ENCODE peak calls at places on chromosomes 13 and 19, in six cellular contexts. D is substantia nigra; L is endothelial cell; E is NCI-H774; C is naive thymus-derived CD8-positive, alpha-beta T cell; Z is stimulated activated CD4-positive, alpha-beta T cell treated with anti-CD3 and anti-CD28 coated beads, Interleukin-4, amount 100 ng/mL, for 48 hours. S is an unnamed sample.

GRCh38 chr13:88189724-88190123 is 518.6 kb downstream of the SLITRK5 start:
- DNase-seq in D (no peak), L (no peak), E (no peak), C (no peak), Z (no peak), S (no peak)

GRCh38 chr13:40798380-40798779 is 9.0 kb downstream of the SLC25A15 start:
- DNase-seq in D (no peak), L (no peak), E (peak), C (no peak), Z (no peak), S (no peak)

GRCh38 chr19:17469371-17470203 is 737 bp upstream of the SLC27A1 start:
- DNase-seq in D (peak), L (peak), E (peak), C (peak), Z (peak), S (peak)

GRCh38 chr13:74562381-74562780 is 428.2 kb upstream of the KLF12 start:
- DNase-seq in D (no peak), L (no peak), E (no peak), C (no peak), Z (no peak), S (no peak)

GRCh38 chr13:46158983-46159382 is 23.0 kb downstream of the LCP1 start:
- DNase-seq in D (no peak), L (no peak), E (no peak), C (no peak), Z (no peak), S (no peak)

GRCh38 chr19:7871530-7872305 is 2.5 kb downstream of the PRR36 start:
- DNase-seq in D (peak), L (peak), E (peak), C (peak), Z (peak), S (peak)

GRCh38 chr13:31699650-31700049 is 39.7 kb upstream of the RXFP2 start:
- DNase-seq in D (no peak), L (peak), E (no peak), C (no peak), Z (no peak), S (no peak)

GRCh38 chr13:19864018-19864338 is 529 bp upstream of the ZMYM5 start:
- DNase-seq in D (peak), L (peak), E (peak), C (peak), Z (peak), S (peak)

GRCh38 chr13:42551611-42552010 is 22.3 kb upstream of the TNFSF11 start:
- DNase-seq in D (no peak), L (no peak), E (no peak), C (no peak), Z (no peak), S (no peak)

GRCh38 chr19:3176715-3177501 is 1.7 kb upstream of the S1PR4 start:
- DNase-seq in D (no peak), L (no peak), E (no peak), C (peak), Z (peak), S (peak)

GRCh38 chr13:21242236-21242635 is 65.8 kb downstream of the MRPL57 start:
- DNase-seq in D (no peak), L (peak), E (no peak), C (no peak), Z (no peak), S (no peak)

GRCh38 chr13:113801289-113801961 is 42.4 kb downstream of the TMEM255B start:
- DNase-seq in D (no peak), L (no peak), E (no peak), C (no peak), Z (no peak), S (peak)

GRCh38 chr13:105365831-105366230 is 1169.6 kb downstream of the EFNB2 start:
- DNase-seq in D (no peak), L (no peak), E (no peak), C (no peak), Z (no peak), S (no peak)

GRCh38 chr13:107770541-107770940 is 444.8 kb downstream of the LIG4 start:
- DNase-seq in D (no peak), L (no peak), E (no peak), C (no peak), Z (no peak), S (no peak)

GRCh38 chr19:35856546-35857149 is at the start of gene KIRREL2:
- DNase-seq in D (no peak), L (peak), E (no peak), C (peak), Z (no peak), S (no peak)

GRCh38 chr13:99436013-99436412 is 65.3 kb upstream of the TM9SF2 start:
- DNase-seq in D (no peak), L (no peak), E (no peak), C (no peak), Z (no peak), S (no peak)

GRCh38 chr19:43474986-43475705 is 9.7 kb upstream of the LYPD3 start:
- DNase-seq in D (peak), L (peak), E (peak), C (peak), Z (peak), S (peak)

GRCh38 chr19:12937243-12938053 is 961 bp upstream of the CALR start:
- DNase-seq in D (peak), L (peak), E (peak), C (no peak), Z (no peak), S (peak)

GRCh38 chr19:39192846-39193245 is 3.9 kb upstream of the NCCRP1 start:
- DNase-seq in D (no peak), L (no peak), E (no peak), C (no peak), Z (no peak), S (no peak)

GRCh38 chr19:13262450-13262849 is 112.2 kb downstream of the IER2 start:
- DNase-seq in D (no peak), L (no peak), E (no peak), C (no peak), Z (no peak), S (no peak)

GRCh38 chr13:109645831-109646230 is 140.6 kb downstream of the IRS2 start:
- DNase-seq in D (no peak), L (no peak), E (no peak), C (no peak), Z (no peak), S (no peak)

GRCh38 chr13:94656766-94657165 is 55.1 kb downstream of the GPR180 start:
- DNase-seq in D (no peak), L (no peak), E (no peak), C (no peak), Z (no peak), S (no peak)

GRCh38 chr13:32657309-32657708 is 71.1 kb downstream of the PDS5B start:
- DNase-seq in D (no peak), L (no peak), E (no peak), C (no peak), Z (no peak), S (no peak)

GRCh38 chr13:34347784-34348573 is 530.0 kb downstream of the RFC3 start:
- DNase-seq in D (no peak), L (no peak), E (peak), C (no peak), Z (no peak), S (no peak)

GRCh38 chr13:30908416-30908980 is 2.4 kb downstream of the MEDAG start:
- DNase-seq in D (peak), L (no peak), E (no peak), C (no peak), Z (no peak), S (no peak)

GRCh38 chr13:31747271-31747670 is 7.9 kb downstream of the RXFP2 start:
- DNase-seq in D (no peak), L (no peak), E (no peak), C (no peak), Z (no peak), S (no peak)

GRCh38 chr19:39679791-39680168 is 24.1 kb downstream of the LGALS16 start:
- DNase-seq in D (no peak), L (no peak), E (no peak), C (no peak), Z (peak), S (no peak)